ENCODE peak calls at places on chromosome 3, in nine cellular contexts. One of them, this sample, is unnamed.

GRCh38 chr3:88041005-88041404 is 17.8 kb downstream of the CGGBP1 start:
- DNase-seq in stomach: no peak
- DNase-seq in SK-N-SH: no peak
- DNase-seq in vagina: no peak
- DNase-seq in breast epithelium: no peak
- DNase-seq in GM23338: peak; percentile 45
- DNase-seq in spleen: no peak
- DNase-seq in HCT116: no peak
- DNase-seq in HL-60: no peak
- DNase-seq in this sample: no peak

GRCh38 chr3:4755566-4755965 is 223.7 kb upstream of the BHLHE40 start:
- DNase-seq in stomach: no peak
- DNase-seq in SK-N-SH: no peak
- DNase-seq in vagina: no peak
- DNase-seq in breast epithelium: no peak
- DNase-seq in GM23338: no peak
- DNase-seq in spleen: no peak
- DNase-seq in HCT116: no peak
- DNase-seq in HL-60: no peak
- DNase-seq in this sample: peak; percentile 55

GRCh38 chr3:76134166-76134565 is 348.8 kb upstream of the ZNF717 start:
- DNase-seq in stomach: no peak
- DNase-seq in SK-N-SH: no peak
- DNase-seq in vagina: no peak
- DNase-seq in breast epithelium: no peak
- DNase-seq in GM23338: no peak
- DNase-seq in spleen: no peak
- DNase-seq in HCT116: no peak
- DNase-seq in HL-60: no peak
- DNase-seq in this sample: no peak

GRCh38 chr3:14446988-14447570 is 44.7 kb downstream of the SLC6A6 start:
- DNase-seq in stomach: no peak
- DNase-seq in SK-N-SH: no peak
- DNase-seq in vagina: no peak
- DNase-seq in breast epithelium: no peak
- DNase-seq in GM23338: no peak
- DNase-seq in spleen: no peak
- DNase-seq in HCT116: no peak
- DNase-seq in HL-60: no peak
- DNase-seq in this sample: no peak

GRCh38 chr3:129046037-129046731 is 14.4 kb upstream of the GP9 start:
- DNase-seq in stomach: no peak
- DNase-seq in SK-N-SH: no peak
- DNase-seq in vagina: no peak
- DNase-seq in breast epithelium: no peak
- DNase-seq in GM23338: peak; percentile 91
- DNase-seq in spleen: peak; percentile 74
- DNase-seq in HCT116: no peak
- DNase-seq in HL-60: no peak
- DNase-seq in this sample: no peak

GRCh38 chr3:132464066-132464465 is 46.8 kb downstream of the DNAJC13 start:
- DNase-seq in stomach: no peak
- DNase-seq in SK-N-SH: no peak
- DNase-seq in vagina: no peak
- DNase-seq in breast epithelium: no peak
- DNase-seq in GM23338: no peak
- DNase-seq in spleen: no peak
- DNase-seq in HCT116: no peak
- DNase-seq in HL-60: no peak
- DNase-seq in this sample: no peak

GRCh38 chr3:98886525-98886924 is 15.0 kb downstream of the DCBLD2 start:
- DNase-seq in stomach: no peak
- DNase-seq in SK-N-SH: no peak
- DNase-seq in vagina: no peak
- DNase-seq in breast epithelium: no peak
- DNase-seq in GM23338: no peak
- DNase-seq in spleen: no peak
- DNase-seq in HCT116: no peak
- DNase-seq in HL-60: no peak
- DNase-seq in this sample: no peak

GRCh38 chr3:190728574-190729246 is 133.8 kb downstream of the GMNC start:
- DNase-seq in stomach: no peak
- DNase-seq in SK-N-SH: no peak
- DNase-seq in vagina: no peak
- DNase-seq in breast epithelium: no peak
- DNase-seq in GM23338: no peak
- DNase-seq in spleen: no peak
- DNase-seq in HCT116: no peak
- DNase-seq in HL-60: peak; percentile 80
- DNase-seq in this sample: no peak

GRCh38 chr3:174859109-174859735 is at the start of gene NAALADL2:
- DNase-seq in stomach: no peak
- DNase-seq in SK-N-SH: no peak
- DNase-seq in vagina: no peak
- DNase-seq in breast epithelium: no peak
- DNase-seq in GM23338: no peak
- DNase-seq in spleen: no peak
- DNase-seq in HCT116: no peak
- DNase-seq in HL-60: no peak
- DNase-seq in this sample: no peak

GRCh38 chr3:73148207-73148606 is 86.7 kb downstream of the EBLN2 start:
- DNase-seq in stomach: no peak
- DNase-seq in SK-N-SH: peak; percentile 38
- DNase-seq in vagina: no peak
- DNase-seq in breast epithelium: no peak
- DNase-seq in GM23338: no peak
- DNase-seq in spleen: no peak
- DNase-seq in HCT116: no peak
- DNase-seq in HL-60: no peak
- DNase-seq in this sample: no peak

GRCh38 chr3:141421639-141422319 is 53.5 kb downstream of the ZBTB38 start:
- DNase-seq in stomach: no peak
- DNase-seq in SK-N-SH: no peak
- DNase-seq in vagina: no peak
- DNase-seq in breast epithelium: no peak
- DNase-seq in GM23338: no peak
- DNase-seq in spleen: no peak
- DNase-seq in HCT116: no peak
- DNase-seq in HL-60: no peak
- DNase-seq in this sample: no peak

DNA sequence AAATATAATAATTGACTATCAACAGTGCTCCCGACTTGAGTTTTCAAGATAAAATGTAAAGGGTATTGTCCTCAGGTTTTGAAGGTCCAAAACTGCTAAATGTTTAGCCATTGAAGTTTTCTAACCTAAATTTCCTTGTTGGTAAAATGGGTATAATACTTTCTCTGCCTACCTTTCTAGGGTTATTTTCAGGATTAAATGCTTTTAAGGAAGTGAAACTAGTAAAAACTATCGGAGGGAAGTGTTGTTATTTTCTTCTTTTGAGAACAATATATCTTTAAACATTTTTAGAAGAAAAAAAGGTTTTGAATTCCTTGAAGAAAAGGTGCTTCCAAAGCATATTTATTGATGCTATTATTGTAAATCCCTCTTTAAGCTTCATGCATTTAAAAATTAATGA is 67.3 kb downstream of the FILIP1L start:
- DNase-seq in stomach: no peak
- DNase-seq in SK-N-SH: no peak
- DNase-seq in vagina: no peak
- DNase-seq in breast epithelium: no peak
- DNase-seq in GM23338: no peak
- DNase-seq in spleen: no peak
- DNase-seq in HCT116: no peak
- DNase-seq in HL-60: no peak
- DNase-seq in this sample: no peak
- H3K4me3 ChIP-seq in stomach: no peak overlapping the region
- H3K4me3 ChIP-seq in SK-N-SH: no peak overlapping the region
- H3K4me3 ChIP-seq in vagina: no peak overlapping the region
- H3K4me3 ChIP-seq in breast epithelium: no peak overlapping the region
- H3K4me3 ChIP-seq in GM23338: no peak overlapping the region
- H3K4me3 ChIP-seq in spleen: no peak overlapping the region
- H3K4me3 ChIP-seq in HCT116: no peak overlapping the region
- H3K4me3 ChIP-seq in HL-60: no peak overlapping the region
- H3K4me3 ChIP-seq in this sample: no peak overlapping the region

GRCh38 chr3:123568034-123568433 is 16.8 kb downstream of the HACD2 start:
- DNase-seq in stomach: no peak
- DNase-seq in SK-N-SH: no peak
- DNase-seq in vagina: no peak
- DNase-seq in breast epithelium: no peak
- DNase-seq in GM23338: no peak
- DNase-seq in spleen: no peak
- DNase-seq in HCT116: no peak
- DNase-seq in HL-60: no peak
- DNase-seq in this sample: no peak
- TF ChIP-seq POLR2AphosphoS5 in stomach: no peak
- TF ChIP-seq POLR2AphosphoS5 in SK-N-SH: no peak
- TF ChIP-seq POLR2AphosphoS5 in vagina: no peak
- TF ChIP-seq POLR2AphosphoS5 in breast epithelium: no peak
- TF ChIP-seq POLR2AphosphoS5 in GM23338: no peak
- TF ChIP-seq POLR2AphosphoS5 in spleen: no peak
- TF ChIP-seq POLR2AphosphoS5 in HCT116: no peak
- TF ChIP-seq POLR2AphosphoS5 in HL-60: no peak
- TF ChIP-seq POLR2AphosphoS5 in this sample: no peak

DNA sequence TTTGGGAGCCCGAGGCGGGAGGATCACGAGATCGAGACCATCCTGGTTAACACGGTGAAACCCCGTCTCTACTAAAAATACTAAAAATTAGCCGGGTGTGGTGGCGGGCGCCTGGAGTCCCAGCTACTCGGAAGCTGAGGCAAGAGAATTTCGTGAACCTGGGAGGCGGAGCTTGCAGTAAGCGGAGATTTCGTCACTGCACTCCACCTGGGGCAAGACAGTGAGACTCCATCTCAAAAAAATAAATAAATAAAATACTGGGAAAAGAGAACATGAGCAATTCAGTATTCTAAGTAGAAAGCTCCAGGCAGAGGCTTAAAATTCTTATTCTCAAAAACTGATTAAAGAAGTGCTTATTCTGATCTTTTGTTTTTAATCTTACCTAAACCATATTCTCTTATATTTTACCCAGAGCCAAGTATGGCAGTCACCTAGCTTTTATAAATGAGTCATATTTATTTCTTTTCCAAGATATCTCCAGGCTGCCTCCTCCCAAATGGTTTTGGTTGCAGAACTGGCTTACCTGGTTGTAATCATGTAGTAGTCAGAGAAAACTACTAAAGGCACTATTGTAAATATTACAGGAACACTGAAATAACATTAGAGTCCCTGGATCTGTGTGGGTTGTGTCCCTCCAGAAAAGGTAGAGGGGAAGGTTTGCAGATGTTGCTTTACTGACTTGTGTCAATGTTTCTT is 45.8 kb upstream of the DYNC1LI1 start:
- DNase-seq in stomach: no peak
- DNase-seq in SK-N-SH: no peak
- DNase-seq in vagina: no peak
- DNase-seq in breast epithelium: no peak
- DNase-seq in GM23338: no peak
- DNase-seq in spleen: no peak
- DNase-seq in HCT116: no peak
- DNase-seq in HL-60: no peak
- DNase-seq in this sample: no peak
- H3K4me3 ChIP-seq in stomach: no peak overlapping the region
- H3K4me3 ChIP-seq in SK-N-SH: no peak overlapping the region
- H3K4me3 ChIP-seq in vagina: no peak overlapping the region
- H3K4me3 ChIP-seq in breast epithelium: no peak overlapping the region
- H3K4me3 ChIP-seq in GM23338: no peak overlapping the region
- H3K4me3 ChIP-seq in spleen: no peak overlapping the region
- H3K4me3 ChIP-seq in HCT116: no peak overlapping the region
- H3K4me3 ChIP-seq in HL-60: no peak overlapping the region
- H3K4me3 ChIP-seq in this sample: no peak overlapping the region

GRCh38 chr3:15676259-15676658 is 74.7 kb downstream of the BTD start:
- DNase-seq in stomach: no peak
- DNase-seq in SK-N-SH: no peak
- DNase-seq in vagina: no peak
- DNase-seq in breast epithelium: no peak
- DNase-seq in GM23338: no peak
- DNase-seq in spleen: no peak
- DNase-seq in HCT116: no peak
- DNase-seq in HL-60: no peak
- DNase-seq in this sample: no peak

GRCh38 chr3:15679306-15679705 is 77.8 kb downstream of the BTD start:
- DNase-seq in stomach: no peak
- DNase-seq in SK-N-SH: no peak
- DNase-seq in vagina: no peak
- DNase-seq in breast epithelium: no peak
- DNase-seq in GM23338: no peak
- DNase-seq in spleen: no peak
- DNase-seq in HCT116: no peak
- DNase-seq in HL-60: no peak
- DNase-seq in this sample: no peak

GRCh38 chr3:15673536-15673935 is 72.0 kb downstream of the BTD start:
- DNase-seq in stomach: no peak
- DNase-seq in SK-N-SH: no peak
- DNase-seq in vagina: no peak
- DNase-seq in breast epithelium: no peak
- DNase-seq in GM23338: no peak
- DNase-seq in spleen: no peak
- DNase-seq in HCT116: no peak
- DNase-seq in HL-60: no peak
- DNase-seq in this sample: no peak
- TF ChIP-seq POLR2AphosphoS5 in stomach: no peak
- TF ChIP-seq POLR2AphosphoS5 in SK-N-SH: no peak
- TF ChIP-seq POLR2AphosphoS5 in vagina: no peak
- TF ChIP-seq POLR2AphosphoS5 in breast epithelium: no peak
- TF ChIP-seq POLR2AphosphoS5 in GM23338: no peak
- TF ChIP-seq POLR2AphosphoS5 in spleen: no peak
- TF ChIP-seq POLR2AphosphoS5 in HCT116: no peak
- TF ChIP-seq POLR2AphosphoS5 in HL-60: no peak
- TF ChIP-seq POLR2AphosphoS5 in this sample: no peak

GRCh38 chr3:48623851-48624547 is 2.4 kb upstream of the TMEM89 start:
- DNase-seq in stomach: peak; percentile 69
- DNase-seq in SK-N-SH: no peak
- DNase-seq in vagina: no peak
- DNase-seq in breast epithelium: no peak
- DNase-seq in GM23338: peak; percentile 46
- DNase-seq in spleen: no peak
- DNase-seq in HCT116: no peak
- DNase-seq in HL-60: no peak
- DNase-seq in this sample: peak; percentile 31
- H3K4me3 ChIP-seq in stomach: no peak overlapping the region
- H3K4me3 ChIP-seq in SK-N-SH: no peak overlapping the region
- H3K4me3 ChIP-seq in vagina: no peak overlapping the region
- H3K4me3 ChIP-seq in breast epithelium: no peak overlapping the region
- H3K4me3 ChIP-seq in GM23338: no peak overlapping the region
- H3K4me3 ChIP-seq in spleen: no peak overlapping the region
- H3K4me3 ChIP-seq in HCT116: no peak overlapping the region
- H3K4me3 ChIP-seq in HL-60: no peak overlapping the region
- H3K4me3 ChIP-seq in this sample: no peak overlapping the region

DNA sequence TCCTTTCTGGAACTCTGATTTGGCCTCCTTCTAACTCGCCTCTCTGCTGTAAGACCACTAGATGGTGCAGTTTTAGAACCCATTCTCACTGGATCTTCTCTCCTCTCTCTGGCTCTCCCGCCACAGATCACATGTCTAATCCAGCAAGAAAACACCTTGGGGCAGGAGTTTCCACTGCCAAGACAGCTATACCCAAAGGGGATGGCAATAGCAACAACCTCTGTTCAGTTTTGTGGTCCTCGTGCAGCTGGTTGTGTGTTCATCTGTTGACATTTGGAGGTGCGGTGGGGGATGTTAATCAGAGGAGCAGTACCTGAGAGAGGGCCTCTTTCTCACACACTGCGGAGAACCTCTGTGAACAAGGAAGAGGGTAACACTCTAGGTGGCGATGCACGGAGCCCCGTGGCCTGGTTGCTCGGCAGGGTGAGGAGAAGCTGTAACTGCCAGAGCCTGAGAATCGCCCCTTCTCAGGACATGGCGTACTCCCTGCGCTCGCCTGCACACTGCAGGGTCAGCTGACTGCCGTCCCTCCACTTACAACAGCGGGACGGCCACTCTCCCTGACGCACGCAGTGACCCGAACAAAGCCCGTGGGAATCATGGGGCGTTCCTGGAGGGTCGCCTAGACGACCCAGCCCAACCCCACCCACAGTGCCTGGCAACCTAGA is at the start of gene TEX55:
- DNase-seq in stomach: no peak
- DNase-seq in SK-N-SH: peak; percentile 69
- DNase-seq in vagina: no peak
- DNase-seq in breast epithelium: no peak
- DNase-seq in GM23338: peak; percentile 83
- DNase-seq in spleen: no peak
- DNase-seq in HCT116: peak; percentile 10
- DNase-seq in HL-60: peak; percentile 3
- DNase-seq in this sample: peak; percentile 12
- TF ChIP-seq POLR2AphosphoS5 in stomach: no peak
- TF ChIP-seq POLR2AphosphoS5 in SK-N-SH: no peak
- TF ChIP-seq POLR2AphosphoS5 in vagina: no peak
- TF ChIP-seq POLR2AphosphoS5 in breast epithelium: no peak
- TF ChIP-seq POLR2AphosphoS5 in GM23338: no peak
- TF ChIP-seq POLR2AphosphoS5 in spleen: no peak
- TF ChIP-seq POLR2AphosphoS5 in HCT116: no peak
- TF ChIP-seq POLR2AphosphoS5 in HL-60: no peak
- TF ChIP-seq POLR2AphosphoS5 in this sample: no peak

This sample was measured in transverse colon.